ENCODE peak calls at places on chromosome 1, in seven cellular contexts. One of them, this sample, is unnamed. For H3K27me3, the result is how much of the 10 kb centered on the place peaks cover.

GRCh38 chr1:12014141-12014981 is 4.9 kb upstream of the MIIP start:
- DNase-seq in spleen: no peak
- DNase-seq in heart right ventricle: no peak
- DNase-seq in CD8-positive, alpha-beta T cell: no peak
- DNase-seq in fibroblast of lung: peak
- DNase-seq in IMR-90: peak
- DNase-seq in heart left ventricle: no peak
- DNase-seq in this sample: peak

GRCh38 chr1:90347366-90347765 is 352.5 kb downstream of the ZNF326 start:
- DNase-seq in heart right ventricle: no peak
- DNase-seq in spleen: no peak
- DNase-seq in heart left ventricle: no peak
- DNase-seq in fibroblast of lung: no peak
- DNase-seq in IMR-90: no peak
- DNase-seq in CD8-positive, alpha-beta T cell: no peak
- DNase-seq in this sample: peak

GRCh38 chr1:206435450-206435849 is 34.8 kb upstream of the IKBKE start:
- DNase-seq in heart left ventricle: no peak
- DNase-seq in heart right ventricle: no peak
- DNase-seq in IMR-90: peak
- DNase-seq in fibroblast of lung: peak
- DNase-seq in spleen: no peak
- DNase-seq in CD8-positive, alpha-beta T cell: no peak
- DNase-seq in this sample: peak

GRCh38 chr1:156506450-156506849 is 5.9 kb upstream of the MEF2D start:
- DNase-seq in heart right ventricle: no peak
- DNase-seq in CD8-positive, alpha-beta T cell: no peak
- DNase-seq in fibroblast of lung: no peak
- DNase-seq in heart left ventricle: no peak
- DNase-seq in spleen: no peak
- DNase-seq in IMR-90: no peak
- DNase-seq in this sample: no peak

GRCh38 chr1:156749429-156750118 is 1.9 kb downstream of the HDGF start:
- DNase-seq in fibroblast of lung: no peak
- DNase-seq in heart right ventricle: no peak
- DNase-seq in IMR-90: no peak
- DNase-seq in heart left ventricle: no peak
- DNase-seq in spleen: no peak
- DNase-seq in CD8-positive, alpha-beta T cell: no peak
- DNase-seq in this sample: no peak

GRCh38 chr1:163799190-163799805 is 477.5 kb downstream of the NUF2 start:
- DNase-seq in fibroblast of lung: no peak
- DNase-seq in heart left ventricle: no peak
- DNase-seq in heart right ventricle: no peak
- DNase-seq in IMR-90: no peak
- DNase-seq in CD8-positive, alpha-beta T cell: no peak
- DNase-seq in spleen: no peak
- DNase-seq in this sample: no peak

GRCh38 chr1:164092603-164093353 is 466.2 kb upstream of the PBX1 start:
- DNase-seq in IMR-90: peak
- DNase-seq in spleen: no peak
- DNase-seq in CD8-positive, alpha-beta T cell: no peak
- DNase-seq in heart left ventricle: no peak
- DNase-seq in fibroblast of lung: no peak
- DNase-seq in heart right ventricle: no peak
- DNase-seq in this sample: no peak

GRCh38 chr1:118927826-118928225 is 60.3 kb downstream of the TBX15 start:
- DNase-seq in fibroblast of lung: no peak
- DNase-seq in spleen: no peak
- DNase-seq in CD8-positive, alpha-beta T cell: no peak
- DNase-seq in heart left ventricle: no peak
- DNase-seq in IMR-90: no peak
- DNase-seq in heart right ventricle: no peak
- DNase-seq in this sample: no peak

GRCh38 chr1:213714645-213715044 is 273.1 kb upstream of the PROX1 start:
- DNase-seq in spleen: no peak
- DNase-seq in heart left ventricle: no peak
- DNase-seq in CD8-positive, alpha-beta T cell: no peak
- DNase-seq in heart right ventricle: no peak
- DNase-seq in IMR-90: no peak
- DNase-seq in fibroblast of lung: no peak
- DNase-seq in this sample: no peak

GRCh38 chr1:39317111-39317510 is 112.6 kb downstream of the MACF1 start:
- DNase-seq in IMR-90: peak
- DNase-seq in heart left ventricle: no peak
- DNase-seq in fibroblast of lung: no peak
- DNase-seq in spleen: no peak
- DNase-seq in CD8-positive, alpha-beta T cell: no peak
- DNase-seq in heart right ventricle: no peak
- DNase-seq in this sample: no peak

GRCh38 chr1:27521336-27522147 is 31.6 kb upstream of the WASF2 start:
- DNase-seq in fibroblast of lung: no peak
- DNase-seq in heart right ventricle: peak
- DNase-seq in IMR-90: no peak
- DNase-seq in heart left ventricle: peak
- DNase-seq in CD8-positive, alpha-beta T cell: peak
- DNase-seq in spleen: peak
- DNase-seq in this sample: no peak

GRCh38 chr1:55559802-55560201 is 344.6 kb upstream of the USP24 start:
- DNase-seq in CD8-positive, alpha-beta T cell: no peak
- DNase-seq in heart left ventricle: no peak
- DNase-seq in IMR-90: no peak
- DNase-seq in fibroblast of lung: no peak
- DNase-seq in spleen: no peak
- DNase-seq in heart right ventricle: no peak
- DNase-seq in this sample: no peak

GRCh38 chr1:38006008-38006828 is 904 bp upstream of the FHL3 start:
- DNase-seq in spleen: no peak
- DNase-seq in CD8-positive, alpha-beta T cell: no peak
- DNase-seq in heart left ventricle: peak
- DNase-seq in IMR-90: no peak
- DNase-seq in heart right ventricle: peak
- DNase-seq in fibroblast of lung: no peak
- DNase-seq in this sample: no peak

GRCh38 chr1:33143181-33143580 is 38.7 kb downstream of the TRIM62 start:
- DNase-seq in heart right ventricle: no peak
- DNase-seq in CD8-positive, alpha-beta T cell: no peak
- DNase-seq in spleen: no peak
- DNase-seq in heart left ventricle: no peak
- DNase-seq in fibroblast of lung: peak
- DNase-seq in IMR-90: peak
- DNase-seq in this sample: no peak

GRCh38 chr1:9443913-9444445 is 95.3 kb upstream of the SLC25A33 start:
- DNase-seq in CD8-positive, alpha-beta T cell: no peak
- DNase-seq in heart right ventricle: no peak
- DNase-seq in IMR-90: peak
- DNase-seq in heart left ventricle: no peak
- DNase-seq in fibroblast of lung: peak
- DNase-seq in spleen: no peak
- DNase-seq in this sample: peak

GRCh38 chr1:37167479-37167878 is 133.2 kb upstream of the GRIK3 start:
- DNase-seq in heart left ventricle: no peak
- DNase-seq in CD8-positive, alpha-beta T cell: no peak
- DNase-seq in spleen: no peak
- DNase-seq in heart right ventricle: no peak
- DNase-seq in fibroblast of lung: no peak
- DNase-seq in IMR-90: no peak
- DNase-seq in this sample: no peak

GRCh38 chr1:11069233-11069950 is 9.6 kb upstream of the SRM start:
- DNase-seq in spleen: peak
- DNase-seq in heart left ventricle: no peak
- DNase-seq in heart right ventricle: no peak
- DNase-seq in CD8-positive, alpha-beta T cell: no peak
- DNase-seq in fibroblast of lung: no peak
- DNase-seq in IMR-90: no peak
- DNase-seq in this sample: no peak

GRCh38 chr1:88433556-88433955 is 250.5 kb upstream of the PKN2 start:
- DNase-seq in fibroblast of lung: peak
- DNase-seq in IMR-90: peak
- DNase-seq in CD8-positive, alpha-beta T cell: no peak
- DNase-seq in heart left ventricle: no peak
- DNase-seq in spleen: no peak
- DNase-seq in heart right ventricle: no peak
- DNase-seq in this sample: peak

DNA sequence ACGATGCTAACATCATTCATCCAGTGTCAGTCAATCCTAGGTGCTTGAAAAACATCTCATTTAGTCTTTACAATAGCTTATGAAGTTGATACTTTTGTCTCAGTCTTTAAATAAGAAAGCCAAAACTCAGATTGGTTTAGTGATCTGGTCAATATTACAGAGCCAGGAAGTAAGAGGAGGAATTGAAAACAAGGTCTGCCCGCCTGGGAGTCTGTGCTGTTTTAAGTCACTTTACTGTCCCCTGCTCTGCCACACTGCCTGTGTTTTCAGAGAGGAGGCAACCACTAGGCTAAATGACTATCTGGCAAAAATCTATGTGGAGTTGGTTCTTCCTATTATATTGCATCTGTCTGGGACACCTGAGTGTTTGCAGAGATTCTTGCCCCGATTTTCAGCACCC is 62.3 kb downstream of the ST6GALNAC3 start:
- DNase-seq in IMR-90: no peak
- DNase-seq in heart right ventricle: no peak
- DNase-seq in fibroblast of lung: no peak
- DNase-seq in spleen: no peak
- DNase-seq in heart left ventricle: no peak
- DNase-seq in CD8-positive, alpha-beta T cell: no peak
- DNase-seq in this sample: no peak
- TF ChIP-seq CTCF in IMR-90: no peak
- TF ChIP-seq CTCF in heart right ventricle: no peak
- TF ChIP-seq CTCF in fibroblast of lung: no peak
- TF ChIP-seq CTCF in spleen: no peak
- TF ChIP-seq CTCF in heart left ventricle: no peak
- TF ChIP-seq CTCF in CD8-positive, alpha-beta T cell: no peak
- TF ChIP-seq CTCF in this sample: no peak

DNA sequence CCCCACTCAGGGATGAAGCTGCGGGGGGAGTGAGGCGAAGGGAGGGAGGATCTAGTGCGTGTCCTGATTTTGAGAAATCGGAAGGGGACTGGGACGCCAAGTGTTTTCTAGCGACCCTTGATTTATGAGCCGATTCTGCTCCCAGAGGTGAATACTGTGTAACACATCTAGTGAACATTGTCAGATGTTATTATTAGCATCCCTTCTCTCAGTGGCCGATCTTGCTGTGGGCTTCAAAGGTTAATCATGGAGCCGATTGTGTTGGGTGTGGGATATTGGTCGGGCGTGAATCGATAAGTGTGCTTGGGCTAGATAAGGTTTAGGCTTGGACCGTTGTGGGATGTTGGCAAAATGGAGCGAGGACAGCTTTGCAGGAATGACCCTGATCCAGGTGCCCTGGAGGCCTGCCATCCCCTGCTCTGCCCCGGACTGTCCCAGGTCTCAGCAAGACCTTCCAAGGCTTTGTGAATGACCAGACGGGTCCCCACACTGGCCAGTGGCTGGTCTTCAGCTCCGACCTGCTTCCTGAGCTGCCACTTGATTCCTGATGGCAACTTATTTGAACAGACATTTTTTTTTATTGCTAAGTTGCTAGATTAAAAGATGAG is 2.2 kb downstream of the AJAP1 start:
- DNase-seq in fibroblast of lung: no peak
- DNase-seq in IMR-90: no peak
- DNase-seq in CD8-positive, alpha-beta T cell: no peak
- DNase-seq in heart right ventricle: no peak
- DNase-seq in spleen: no peak
- DNase-seq in heart left ventricle: no peak
- DNase-seq in this sample: no peak
- H3K27me3 ChIP-seq in fibroblast of lung: under half
- H3K27me3 ChIP-seq in IMR-90: under half
- H3K27me3 ChIP-seq in CD8-positive, alpha-beta T cell: under half
- H3K27me3 ChIP-seq in heart right ventricle: half or more
- H3K27me3 ChIP-seq in spleen: half or more
- H3K27me3 ChIP-seq in heart left ventricle: half or more
- H3K27me3 ChIP-seq in this sample: under half

GRCh38 chr1:41239988-41240610 is 2.0 kb downstream of the SCMH1 start:
- DNase-seq in IMR-90: peak
- DNase-seq in fibroblast of lung: peak
- DNase-seq in heart right ventricle: no peak
- DNase-seq in heart left ventricle: no peak
- DNase-seq in CD8-positive, alpha-beta T cell: no peak
- DNase-seq in spleen: no peak
- DNase-seq in this sample: peak
- TF ChIP-seq CTCF in IMR-90: peak
- TF ChIP-seq CTCF in fibroblast of lung: peak
- TF ChIP-seq CTCF in heart right ventricle: peak
- TF ChIP-seq CTCF in heart left ventricle: no peak
- TF ChIP-seq CTCF in CD8-positive, alpha-beta T cell: no peak
- TF ChIP-seq CTCF in spleen: no peak
- TF ChIP-seq CTCF in this sample: peak

GRCh38 chr1:160069460-160070231 is at the start of gene KCNJ10:
- DNase-seq in heart right ventricle: no peak
- DNase-seq in IMR-90: no peak
- DNase-seq in spleen: peak
- DNase-seq in fibroblast of lung: no peak
- DNase-seq in heart left ventricle: no peak
- DNase-seq in CD8-positive, alpha-beta T cell: no peak
- DNase-seq in this sample: no peak
- H3K27me3 ChIP-seq in heart right ventricle: under half
- H3K27me3 ChIP-seq in IMR-90: half or more
- H3K27me3 ChIP-seq in spleen: under half
- H3K27me3 ChIP-seq in fibroblast of lung: under half
- H3K27me3 ChIP-seq in heart left ventricle: under half
- H3K27me3 ChIP-seq in CD8-positive, alpha-beta T cell: under half
- H3K27me3 ChIP-seq in this sample: under half

GRCh38 chr1:233025566-233025965 is 75.2 kb downstream of the NTPCR start:
- DNase-seq in IMR-90: peak
- DNase-seq in heart right ventricle: no peak
- DNase-seq in heart left ventricle: no peak
- DNase-seq in fibroblast of lung: peak
- DNase-seq in CD8-positive, alpha-beta T cell: no peak
- DNase-seq in spleen: no peak
- DNase-seq in this sample: peak
- TF ChIP-seq CTCF in IMR-90: no peak
- TF ChIP-seq CTCF in heart right ventricle: no peak
- TF ChIP-seq CTCF in heart left ventricle: no peak
- TF ChIP-seq CTCF in fibroblast of lung: no peak
- TF ChIP-seq CTCF in CD8-positive, alpha-beta T cell: no peak
- TF ChIP-seq CTCF in spleen: no peak
- TF ChIP-seq CTCF in this sample: no peak

DNA sequence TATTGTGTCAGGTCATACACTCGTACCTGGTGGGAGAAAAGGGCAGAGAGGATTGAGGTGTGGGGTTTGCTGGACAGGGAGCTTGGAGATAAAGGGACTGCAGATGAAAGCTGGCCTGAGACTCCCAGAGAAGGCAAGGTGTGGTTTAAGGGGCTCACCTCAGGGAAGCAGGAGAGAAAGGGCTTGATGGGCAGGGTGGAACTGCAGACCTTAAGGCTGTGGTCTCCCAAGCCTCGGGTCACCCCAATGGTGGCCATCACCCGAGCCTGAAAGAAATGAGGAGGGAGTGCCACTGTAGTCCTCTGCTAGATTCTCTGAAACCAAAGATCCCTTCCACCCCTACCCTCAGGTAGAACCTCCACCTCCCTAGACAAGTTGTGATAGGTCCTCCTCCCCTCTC is 3.7 kb upstream of the RHOC start:
- DNase-seq in IMR-90: no peak
- DNase-seq in heart left ventricle: no peak
- DNase-seq in spleen: peak
- DNase-seq in fibroblast of lung: no peak
- DNase-seq in heart right ventricle: no peak
- DNase-seq in CD8-positive, alpha-beta T cell: no peak
- DNase-seq in this sample: no peak
- H3K27me3 ChIP-seq in IMR-90: under half
- H3K27me3 ChIP-seq in heart left ventricle: under half
- H3K27me3 ChIP-seq in spleen: under half
- H3K27me3 ChIP-seq in fibroblast of lung: under half
- H3K27me3 ChIP-seq in heart right ventricle: under half
- H3K27me3 ChIP-seq in CD8-positive, alpha-beta T cell: under half
- H3K27me3 ChIP-seq in this sample: under half

This sample was measured in bronchial epithelial cell.